ENCODE peak calls at places on chromosomes 1 and 21, in eight cellular contexts. K is GM04504; U is stimulated activated CD4-positive, alpha-beta T cell treated with anti-CD3 and anti-CD28 coated beads, Interleukin-2, amount 100 ng/mL, for 24 hours; V is NCI-H1105 treated with DMSO at 0.1 percent for 48 hours; W is activated T-cell treated with anti-CD3 and anti-CD28 coated beads, Interleukin-2, amount 50 U/mL, for 48 hours; F is HCEC 1CT; I is epithelial cell of esophagus; M is Ammon's horn. Y is an unnamed sample.

GRCh38 chr1:176949033-176949662 is 215.4 kb downstream of the ASTN1 start:
- DNase-seq in F (peak), I (peak), M (no peak), V (no peak), K (peak), U (peak), W (peak), Y (no peak)

GRCh38 chr1:36253463-36253862 is 29.2 kb downstream of the THRAP3 start:
- DNase-seq in K (peak), M (no peak), V (no peak), W (no peak), U (no peak), F (peak), I (no peak), Y (peak)

GRCh38 chr1:85407978-85408377 is 57.0 kb downstream of the DDAH1 start:
- DNase-seq in V (no peak), F (no peak), K (no peak), I (no peak), W (no peak), M (no peak), U (no peak), Y (no peak)

GRCh38 chr1:38246955-38247952 is 200.7 kb upstream of the POU3F1 start:
- DNase-seq in V (no peak), M (no peak), F (peak), U (no peak), I (no peak), W (no peak), K (peak), Y (no peak)

GRCh38 chr1:171606402-171606941 is 15.6 kb upstream of the MYOCOS start:
- DNase-seq in V (no peak), M (peak), F (no peak), K (no peak), U (no peak), W (no peak), I (no peak), Y (no peak)

GRCh38 chr1:16719571-16720402 is 20.5 kb upstream of the RNU1-4 start:
- DNase-seq in U (no peak), I (no peak), M (peak), F (no peak), K (no peak), V (no peak), W (peak), Y (peak)

GRCh38 chr21:34579411-34579810 is 35.5 kb downstream of the RCAN1 start:
- DNase-seq in K (peak), I (peak), W (no peak), M (no peak), F (peak), V (no peak), U (no peak), Y (no peak)

GRCh38 chr21:38743772-38744529 is 61.8 kb upstream of the ETS2 start:
- DNase-seq in M (no peak), K (no peak), V (no peak), F (no peak), I (no peak), W (no peak), U (no peak), Y (no peak)

GRCh38 chr21:38911523-38912354 is 106.0 kb downstream of the ETS2 start:
- DNase-seq in U (no peak), K (no peak), M (no peak), F (no peak), V (no peak), I (peak), W (no peak), Y (no peak)

GRCh38 chr21:31347435-31348032 is 3.5 kb upstream of the TIAM1 start:
- DNase-seq in I (peak), V (no peak), M (peak), U (no peak), W (no peak), F (no peak), K (no peak), Y (no peak)

GRCh38 chr1:35564884-35565741 is 7.5 kb downstream of the NCDN start:
- DNase-seq in V (no peak), F (no peak), W (no peak), M (no peak), I (no peak), K (no peak), U (no peak), Y (no peak)

GRCh38 chr1:99264201-99265021 is at the start of gene PLPPR4:
- DNase-seq in F (peak), K (peak), W (peak), U (peak), I (peak), M (peak), V (peak), Y (no peak)

GRCh38 chr1:156813750-156814570 is 2.7 kb downstream of the SH2D2A start:
- DNase-seq in M (peak), F (peak), V (peak), W (peak), K (no peak), I (peak), U (peak), Y (peak)

GRCh38 chr1:18256318-18257235 is 149.0 kb downstream of the IGSF21 start:
- DNase-seq in W (peak), U (peak), I (peak), F (no peak), V (peak), K (no peak), M (peak), Y (no peak)

GRCh38 chr1:236868625-236869467 is 73.8 kb downstream of the MTR start:
- DNase-seq in M (peak), F (peak), V (peak), K (peak), I (peak), U (peak), W (peak), Y (peak)

GRCh38 chr1:111236379-111236778 is 8.9 kb downstream of the CHI3L2 start:
- DNase-seq in U (no peak), F (no peak), K (no peak), I (no peak), W (no peak), M (no peak), V (no peak), Y (no peak)

GRCh38 chr1:181390350-181391080 is 92.8 kb upstream of the CACNA1E start:
- DNase-seq in U (no peak), I (peak), K (no peak), V (peak), M (peak), W (no peak), F (no peak), Y (no peak)

GRCh38 chr1:64898107-64898861 is 68.1 kb downstream of the JAK1 start:
- DNase-seq in F (peak), I (peak), K (peak), W (peak), U (peak), M (peak), V (no peak), Y (no peak)

GRCh38 chr1:183363967-183364366 is 54.2 kb downstream of the NMNAT2 start:
- DNase-seq in F (peak), U (no peak), M (no peak), W (no peak), K (no peak), V (no peak), I (peak), Y (no peak)

GRCh38 chr1:205429742-205430464 is 8.0 kb upstream of the LEMD1 start:
- DNase-seq in I (no peak), U (no peak), W (no peak), F (no peak), M (no peak), K (no peak), V (no peak), Y (no peak)

GRCh38 chr21:17819114-17819877 is at the start of gene C21orf91:
- DNase-seq in M (peak), U (peak), V (peak), F (peak), K (peak), I (peak), W (peak), Y (peak)

GRCh38 chr1:117346206-117346928 is 20.9 kb upstream of the MAN1A2 start:
- DNase-seq in V (peak), F (peak), M (no peak), I (peak), K (no peak), U (no peak), W (no peak), Y (no peak)

GRCh38 chr1:197156692-197157091 is 10.2 kb upstream of the ASPM start:
- DNase-seq in V (no peak), M (no peak), F (no peak), I (peak), U (no peak), K (no peak), W (no peak), Y (no peak)

GRCh38 chr1:85199667-85200366 is 999 bp downstream of the SYDE2 start:
- DNase-seq in W (no peak), K (no peak), I (peak), M (no peak), V (no peak), F (no peak), U (no peak), Y (no peak)

GRCh38 chr1:36352910-36353878 is 29.7 kb upstream of the EVA1B start:
- DNase-seq in F (peak), V (no peak), W (no peak), K (no peak), U (no peak), M (no peak), I (peak), Y (no peak)

GRCh38 chr1:51265618-51266017 is 29.5 kb downstream of the RNF11 start:
- DNase-seq in V (no peak), M (no peak), U (no peak), W (no peak), F (no peak), K (no peak), I (no peak), Y (no peak)

GRCh38 chr1:160159846-160160245 is 8.4 kb downstream of the ATP1A4 start:
- DNase-seq in V (no peak), F (peak), K (no peak), M (no peak), U (no peak), I (no peak), W (no peak), Y (no peak)

GRCh38 chr1:191255354-191256057 is 777.8 kb upstream of the BRINP3 start:
- DNase-seq in V (no peak), K (no peak), M (no peak), U (no peak), I (no peak), F (no peak), W (no peak), Y (no peak)

GRCh38 chr1:228154685-228155571 is 5.2 kb downstream of the GJC2 start:
- DNase-seq in V (no peak), F (no peak), W (peak), K (no peak), I (peak), U (peak), M (no peak), Y (no peak)

GRCh38 chr1:1788646-1789431 is 10.6 kb upstream of the NADK start:
- DNase-seq in K (no peak), U (no peak), V (no peak), W (peak), F (no peak), M (no peak), I (peak), Y (no peak)

GRCh38 chr1:154778944-154779343 is 91.1 kb downstream of the KCNN3 start:
- DNase-seq in M (no peak), W (no peak), F (no peak), U (no peak), K (no peak), I (no peak), V (no peak), Y (no peak)

GRCh38 chr1:23908453-23909341 is 4.5 kb downstream of the CNR2 start:
- DNase-seq in I (no peak), U (no peak), M (no peak), F (no peak), K (no peak), W (peak), V (no peak), Y (peak)

GRCh38 chr1:11568687-11569086 is 85.5 kb downstream of the FBXO2 start:
- DNase-seq in M (no peak), I (peak), F (peak), K (no peak), V (no peak), U (no peak), W (no peak), Y (no peak)

GRCh38 chr1:211259596-211260126 is 495 bp downstream of the RCOR3 start:
- DNase-seq in I (no peak), U (peak), F (peak), W (no peak), K (no peak), V (peak), M (peak), Y (no peak)

GRCh38 chr1:198492872-198493271 is 47.6 kb downstream of the ATP6V1G3 start:
- DNase-seq in U (no peak), M (no peak), I (peak), K (peak), W (no peak), V (no peak), F (peak), Y (no peak)

GRCh38 chr1:97903626-97904025 is 17.2 kb downstream of the DPYD start:
- DNase-seq in W (no peak), F (peak), M (no peak), I (no peak), U (no peak), K (no peak), V (no peak), Y (no peak)

GRCh38 chr1:40049745-40050144 is 9.2 kb downstream of the CAP1 start:
- DNase-seq in F (peak), U (peak), M (no peak), W (no peak), K (no peak), V (no peak), I (peak), Y (peak)

GRCh38 chr1:183764981-183765380 is 39.9 kb upstream of the RGL1 start:
- DNase-seq in I (no peak), W (no peak), V (no peak), F (peak), K (peak), M (no peak), U (no peak), Y (no peak)

Y was measured in activated CD8-positive, alpha-beta memory T cell treated with anti-CD3 and anti-CD28 coated beads for 24 hours.